ENCODE peak calls at places on chromosomes 4 and X, in eight cellular contexts. M is AG04450; N is WERI-Rb-1; D is ascending aorta; T is mesendoderm; A is mammary epithelial cell; X is tibial artery; C is effector memory CD4-positive, alpha-beta T cell. O is an unnamed sample.

GRCh38 chr4:4937926-4938325 is 78.5 kb downstream of the MSX1 start:
- DNase-seq in A (no peak), M (no peak), X (no peak), N (no peak), D (no peak), C (no peak), T (no peak), O (no peak)

GRCh38 chrX:139932901-139933796 is at the start of gene ATP11C:
- DNase-seq in C (peak; percentile 77), A (peak; percentile 78), N (peak; percentile 70), T (peak; percentile 91), X (peak; percentile 93), M (peak; percentile 66), D (peak; percentile 86), O (peak; percentile 42)

GRCh38 chr4:121790976-121791375 is 10.1 kb upstream of the EXOSC9 start:
- DNase-seq in M (no peak), D (no peak), A (no peak), X (no peak), N (no peak), T (peak; percentile 9), C (no peak), O (no peak)

GRCh38 chr4:188727746-188728145 is 588.5 kb downstream of the TRIML1 start:
- DNase-seq in M (peak; percentile 10), C (no peak), A (no peak), D (no peak), T (no peak), X (no peak), N (no peak), O (no peak)

GRCh38 chr4:127698789-127699200 is 31.4 kb upstream of the SLC25A31 start:
- DNase-seq in N (no peak), C (no peak), M (no peak), D (no peak), X (no peak), A (peak; percentile 87), T (no peak), O (no peak)

GRCh38 chr4:101357751-101358150 is 10.4 kb upstream of the PPP3CA start:
- DNase-seq in T (peak; percentile 61), X (no peak), M (no peak), N (no peak), C (no peak), A (no peak), D (no peak), O (no peak)

GRCh38 chr4:128427832-128428366 is 140.3 kb upstream of the PGRMC2 start:
- DNase-seq in T (peak; percentile 26), C (no peak), M (peak; percentile 50), N (peak; percentile 68), D (no peak), A (peak; percentile 81), X (no peak), O (peak; percentile 10)

GRCh38 chr4:184453402-184454160 is 20.8 kb downstream of the IRF2 start:
- DNase-seq in D (no peak), X (no peak), M (peak; percentile 69), C (no peak), T (peak; percentile 79), N (no peak), A (peak; percentile 68), O (no peak)

GRCh38 chrX:11424903-11425674 is 131.9 kb downstream of the AMELX start:
- DNase-seq in C (no peak), D (no peak), X (no peak), A (no peak), N (no peak), T (no peak), M (no peak), O (no peak)

GRCh38 chrX:122579521-122579920 is 604.6 kb upstream of the GRIA3 start:
- DNase-seq in X (no peak), D (no peak), T (no peak), M (no peak), A (peak; percentile 55), C (no peak), N (no peak), O (no peak)

GRCh38 chr4:189974056-189974455 is 33.4 kb downstream of the FRG1 start:
- DNase-seq in T (peak; percentile 3), X (no peak), N (no peak), A (no peak), D (no peak), C (no peak), M (no peak), O (no peak)
- H3K27me3 ChIP-seq in T (no peaks in the 10 kb centered on the region), X (no peaks in the 10 kb centered on the region), N (peaks cover 22% of the 10 kb centered on the region), A (no peaks in the 10 kb centered on the region), D (no peaks in the 10 kb centered on the region), C (no peaks in the 10 kb centered on the region), M (no peaks in the 10 kb centered on the region), O (no peaks in the 10 kb centered on the region)

DNA sequence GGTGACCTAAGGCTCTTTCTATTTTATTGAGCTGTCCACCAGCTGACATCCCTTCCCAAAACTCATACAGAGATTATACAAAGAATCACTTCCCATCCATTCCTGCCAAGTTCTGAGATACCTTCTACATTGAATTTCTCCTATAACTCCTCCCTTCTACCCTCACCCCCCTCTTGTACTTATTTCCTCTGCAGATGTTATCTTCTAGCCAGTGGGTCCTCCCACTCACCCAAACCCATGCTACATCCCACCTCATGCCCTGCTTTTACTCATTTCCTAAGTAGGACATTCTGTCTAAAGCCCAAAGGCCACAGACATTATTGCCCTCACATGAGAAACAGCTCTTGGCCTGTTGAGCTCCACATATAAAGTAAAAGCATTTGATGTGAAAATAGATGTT is 28.6 kb downstream of the BMX start:
- DNase-seq in T (no peak), D (no peak), C (no peak), N (no peak), M (no peak), X (no peak), A (no peak), O (no peak)
- H3K27me3 ChIP-seq in T (no peaks in the 10 kb centered on the region), D (no peaks in the 10 kb centered on the region), C (no peaks in the 10 kb centered on the region), N (peaks cover 19% of the 10 kb centered on the region), M (no peaks in the 10 kb centered on the region), X (no peaks in the 10 kb centered on the region), A (no peaks in the 10 kb centered on the region), O (no peaks in the 10 kb centered on the region)

GRCh38 chr4:7686166-7686870 is 251.6 kb upstream of the PSAPL1 start:
- DNase-seq in M (no peak), T (no peak), D (no peak), C (no peak), X (no peak), A (no peak), N (no peak), O (no peak)
- H3K27me3 ChIP-seq in M (peaks cover 67% of the 10 kb centered on the region), T (no peaks in the 10 kb centered on the region), D (no peaks in the 10 kb centered on the region), C (no peaks in the 10 kb centered on the region), X (no peaks in the 10 kb centered on the region), A (no peaks in the 10 kb centered on the region), N (no peaks in the 10 kb centered on the region), O (no peaks in the 10 kb centered on the region)

DNA sequence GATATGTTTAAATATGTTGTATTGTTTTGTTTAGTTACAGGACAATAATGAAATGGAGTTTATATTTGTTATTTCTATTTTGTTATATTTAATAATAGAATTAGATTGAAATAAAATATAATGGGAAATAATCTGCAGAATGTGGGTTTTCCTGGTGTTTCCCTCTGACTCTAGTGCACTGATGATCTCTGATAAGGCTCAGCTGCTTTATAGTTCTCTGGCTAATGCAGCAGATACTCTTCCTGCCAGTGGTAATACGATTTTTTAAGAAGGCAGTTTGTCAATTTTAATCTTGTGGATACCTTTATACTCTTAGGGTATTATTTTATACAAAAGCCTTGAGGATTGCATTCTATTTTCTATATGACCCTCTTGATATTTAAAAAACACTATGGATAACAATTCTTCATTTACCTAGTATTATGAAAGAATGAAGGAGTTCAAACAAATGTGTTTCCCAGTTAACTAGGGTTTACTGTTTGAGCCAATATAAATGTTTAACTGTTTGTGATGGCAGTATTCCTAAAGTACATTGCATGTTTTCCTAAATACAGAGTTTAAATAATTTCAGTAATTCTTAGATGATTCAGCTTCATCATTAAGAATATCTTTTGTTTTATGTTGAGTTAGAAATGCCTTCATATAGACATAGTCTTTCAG is 26.9 kb downstream of the NUDT6 start:
- DNase-seq in M (no peak), A (no peak), N (no peak), D (no peak), T (no peak), X (no peak), C (no peak), O (no peak)
- H3K27me3 ChIP-seq in M (no peaks in the 10 kb centered on the region), A (no peaks in the 10 kb centered on the region), N (no peaks in the 10 kb centered on the region), D (no peaks in the 10 kb centered on the region), T (no peaks in the 10 kb centered on the region), X (no peaks in the 10 kb centered on the region), C (no peaks in the 10 kb centered on the region), O (no peaks in the 10 kb centered on the region)

GRCh38 chr4:5958199-5958735 is 60.0 kb downstream of the C4orf50 start:
- DNase-seq in M (no peak), A (no peak), X (no peak), T (no peak), C (no peak), D (no peak), N (no peak), O (no peak)
- H3K27me3 ChIP-seq in M (no peaks in the 10 kb centered on the region), A (peaks cover 2% of the 10 kb centered on the region), X (peaks cover 58% of the 10 kb centered on the region), T (no peaks in the 10 kb centered on the region), C (no peaks in the 10 kb centered on the region), D (no peaks in the 10 kb centered on the region), N (no peaks in the 10 kb centered on the region), O (no peaks in the 10 kb centered on the region)